ENCODE peak calls at places on chromosome 15, in nine cellular contexts. T is lung microvascular endothelial cell; I is HS-5; Z is stimulated activated CD4-positive, alpha-beta T cell treated with anti-CD3 and anti-CD28 coated beads, TNF-alpha, amount 100 ng/mL, for 1 hour; G is NCI-H748 treated with DMSO at 0.1 percent for 48 hours; U is cortex of kidney; B is iPS-NIHi11; L is IMR-90; K is NCI-H1092 treated with DMSO at 0.1 percent for 48 hours. Y is an unnamed sample.

GRCh38 chr15:35170216-35170615 is 85.1 kb upstream of the NANOGP8 start:
- DNase-seq in T (no peak), I (no peak), Z (no peak), G (no peak), U (no peak), B (no peak), L (peak), K (no peak), Y (no peak)

GRCh38 chr15:60004846-60005351 is 788 bp downstream of the FOXB1 start:
- DNase-seq in T (no peak), I (no peak), Z (no peak), G (no peak), U (no peak), B (no peak), L (peak), K (peak), Y (no peak)

GRCh38 chr15:82873000-82873680 is 63.7 kb downstream of the WHAMM start:
- DNase-seq in T (no peak), I (no peak), Z (no peak), G (no peak), U (no peak), B (no peak), L (no peak), K (no peak), Y (no peak)

GRCh38 chr15:62474771-62475124 is 309.7 kb upstream of the C2CD4B start:
- DNase-seq in T (no peak), I (no peak), Z (no peak), G (no peak), U (no peak), B (peak), L (peak), K (no peak), Y (no peak)

GRCh38 chr15:91710072-91710471 is 143.4 kb upstream of the SLCO3A1 start:
- DNase-seq in T (no peak), I (peak), Z (no peak), G (no peak), U (no peak), B (no peak), L (no peak), K (no peak), Y (no peak)

GRCh38 chr15:67253517-67254237 is 784 bp downstream of the AAGAB start:
- DNase-seq in T (no peak), I (peak), Z (no peak), G (no peak), U (no peak), B (no peak), L (peak), K (peak), Y (peak)

GRCh38 chr15:68325721-68326120 is 48.2 kb downstream of the FEM1B start:
- DNase-seq in T (no peak), I (no peak), Z (no peak), G (no peak), U (no peak), B (no peak), L (no peak), K (peak), Y (no peak)

GRCh38 chr15:51312132-51312531 is 26.3 kb downstream of the CYP19A1 start:
- DNase-seq in T (no peak), I (no peak), Z (no peak), G (no peak), U (no peak), B (no peak), L (peak), K (no peak), Y (no peak)

GRCh38 chr15:74378853-74379252 is 11.4 kb upstream of the CYP11A1 start:
- DNase-seq in T (no peak), I (no peak), Z (no peak), G (no peak), U (no peak), B (no peak), L (peak), K (no peak), Y (no peak)

GRCh38 chr15:95574053-95574452 is 756.4 kb upstream of the NR2F2 start:
- DNase-seq in T (no peak), I (no peak), Z (no peak), G (no peak), U (no peak), B (no peak), L (no peak), K (no peak), Y (no peak)

GRCh38 chr15:73593278-73594074 is 39.7 kb downstream of the NPTN start:
- DNase-seq in T (peak), I (no peak), Z (no peak), G (no peak), U (no peak), B (no peak), L (peak), K (peak), Y (peak)

GRCh38 chr15:39680868-39681267 is 100.0 kb downstream of the THBS1 start:
- DNase-seq in T (no peak), I (no peak), Z (no peak), G (no peak), U (no peak), B (no peak), L (peak), K (no peak), Y (no peak)

GRCh38 chr15:57411945-57412768 is 35.9 kb downstream of the CGNL1 start:
- DNase-seq in T (peak), I (no peak), Z (no peak), G (no peak), U (no peak), B (no peak), L (no peak), K (no peak), Y (no peak)

GRCh38 chr15:23038741-23039150 is 623 bp downstream of the TUBGCP5 start:
- DNase-seq in T (no peak), I (peak), Z (no peak), G (no peak), U (no peak), B (peak), L (peak), K (peak), Y (peak)

GRCh38 chr15:52678036-52678467 is 1.1 kb downstream of the ATOSA start:
- DNase-seq in T (peak), I (no peak), Z (no peak), G (peak), U (no peak), B (peak), L (peak), K (peak), Y (peak)

GRCh38 chr15:81957698-81958097 is 88.1 kb downstream of the MEX3B start:
- DNase-seq in T (no peak), I (no peak), Z (no peak), G (no peak), U (no peak), B (no peak), L (no peak), K (no peak), Y (no peak)

GRCh38 chr15:80401471-80401870 is 2.7 kb upstream of the ARNT2 start:
- DNase-seq in T (no peak), I (no peak), Z (no peak), G (no peak), U (no peak), B (no peak), L (no peak), K (no peak), Y (no peak)

GRCh38 chr15:90956551-90957104 is 1.9 kb downstream of the RCCD1 start:
- DNase-seq in T (peak), I (no peak), Z (no peak), G (peak), U (no peak), B (peak), L (peak), K (peak), Y (peak)

GRCh38 chr15:31456329-31457060 is 129.9 kb downstream of the KLF13 start:
- DNase-seq in T (no peak), I (no peak), Z (no peak), G (no peak), U (no peak), B (no peak), L (no peak), K (no peak), Y (no peak)

GRCh38 chr15:63274427-63274826 is 3.0 kb upstream of the APH1B start:
- DNase-seq in T (no peak), I (no peak), Z (no peak), G (no peak), U (no peak), B (peak), L (no peak), K (no peak), Y (no peak)

GRCh38 chr15:96344706-96345559 is 14.4 kb downstream of the NR2F2 start:
- DNase-seq in T (peak), I (no peak), Z (no peak), G (no peak), U (no peak), B (no peak), L (no peak), K (no peak), Y (no peak)

GRCh38 chr15:32096867-32097266 is 66.6 kb downstream of the CHRNA7 start:
- DNase-seq in T (no peak), I (no peak), Z (no peak), G (no peak), U (no peak), B (peak), L (no peak), K (no peak), Y (no peak)

GRCh38 chr15:60396964-60397771 is 618 bp downstream of the ANXA2 start:
- DNase-seq in T (peak), I (no peak), Z (no peak), G (no peak), U (no peak), B (peak), L (peak), K (peak), Y (no peak)

GRCh38 chr15:33729648-33730047 is 238.6 kb upstream of the CHRM5 start:
- DNase-seq in T (peak), I (no peak), Z (no peak), G (no peak), U (no peak), B (peak), L (peak), K (no peak), Y (no peak)

GRCh38 chr15:29003446-29004233 is 117.9 kb downstream of the APBA2 start:
- DNase-seq in T (no peak), I (no peak), Z (no peak), G (no peak), U (no peak), B (no peak), L (peak), K (no peak), Y (no peak)

GRCh38 chr15:35545316-35545824 is 595 bp downstream of the DPH6 start:
- DNase-seq in T (no peak), I (peak), Z (no peak), G (no peak), U (no peak), B (peak), L (peak), K (peak), Y (peak)